ENCODE peak calls at places on chromosomes 4 and X, in six cellular contexts. Y, T, E, J, N and U are unnamed samples.

GRCh38 chr4:3047464-3048286 is 26.7 kb downstream of the HTT-AS start:
- DNase-seq in E (no peak), N (no peak), J (peak), Y (peak), T (peak), U (peak)

GRCh38 chr4:152935661-152936445 is at the start of gene FHDC1:
- DNase-seq in J (no peak), T (peak), N (no peak), Y (no peak), E (no peak), U (no peak)

GRCh38 chr4:123750044-123750443 is 353.4 kb downstream of the SPRY1 start:
- DNase-seq in E (no peak), N (no peak), T (no peak), Y (no peak), J (no peak), U (no peak)

GRCh38 chrX:49309401-49309981 is 6.0 kb downstream of the GAGE10 start:
- DNase-seq in J (no peak), N (no peak), T (no peak), E (no peak), Y (no peak), U (no peak)

GRCh38 chr4:17188035-17188967 is 289.9 kb upstream of the LDB2 start:
- DNase-seq in E (no peak), N (no peak), Y (no peak), T (no peak), J (no peak), U (no peak)

GRCh38 chr4:114782842-114783595 is 184.4 kb downstream of the UGT8 start:
- DNase-seq in J (no peak), N (no peak), T (no peak), Y (no peak), E (no peak), U (no peak)

GRCh38 chrX:22118161-22118830 is 86.2 kb downstream of the PHEX start:
- DNase-seq in T (no peak), E (no peak), Y (no peak), J (no peak), N (no peak), U (no peak)

GRCh38 chr4:2647403-2648158 is 108.6 kb downstream of the TNIP2 start:
- DNase-seq in Y (no peak), T (no peak), N (no peak), E (no peak), J (no peak), U (no peak)

GRCh38 chr4:179116581-179116980 is 1674.3 kb upstream of the AGA start:
- DNase-seq in T (no peak), N (no peak), Y (no peak), E (no peak), J (no peak), U (no peak)

GRCh38 chr4:176838611-176839411 is 46.1 kb upstream of the VEGFC start:
- DNase-seq in E (no peak), N (no peak), J (no peak), T (no peak), Y (no peak), U (no peak)

GRCh38 chr4:103018391-103019318 is 850 bp downstream of the SLC9B1 start:
- DNase-seq in E (no peak), Y (no peak), T (no peak), J (no peak), N (no peak), U (no peak)

GRCh38 chrX:87160435-87161010 is 357.1 kb upstream of the KLHL4 start:
- DNase-seq in J (no peak), N (no peak), E (no peak), T (no peak), Y (no peak), U (no peak)

GRCh38 chr4:21457086-21457840 is 491.3 kb downstream of the KCNIP4 start:
- DNase-seq in J (no peak), E (no peak), Y (no peak), N (no peak), T (no peak), U (no peak)

GRCh38 chr4:26132858-26133257 is 188.0 kb upstream of the RBPJ start:
- DNase-seq in T (no peak), E (no peak), N (no peak), Y (no peak), J (no peak), U (no peak)

GRCh38 chr4:151744614-151745013 is 16.2 kb downstream of the GATB start:
- DNase-seq in N (no peak), T (no peak), E (no peak), Y (no peak), J (no peak), U (no peak)

GRCh38 chr4:18524667-18525066 is 503.1 kb upstream of the LCORL start:
- DNase-seq in J (no peak), T (no peak), E (no peak), Y (no peak), N (no peak), U (no peak)

GRCh38 chr4:64713256-64713840 is 304.1 kb upstream of the TECRL start:
- DNase-seq in J (peak), E (no peak), N (peak), T (no peak), Y (no peak), U (peak)

GRCh38 chr4:164081371-164081770 is 586.9 kb downstream of the TMA16 start:
- DNase-seq in E (no peak), J (no peak), Y (no peak), N (no peak), T (no peak), U (no peak)

GRCh38 chrX:10242036-10242435 is 85.3 kb downstream of the CLCN4 start:
- DNase-seq in E (no peak), N (no peak), J (no peak), Y (no peak), T (no peak), U (no peak)

GRCh38 chrX:27336466-27337091 is 126.6 kb downstream of the PPP4R3C start:
- DNase-seq in J (peak), T (peak), Y (no peak), E (no peak), N (no peak), U (peak)

GRCh38 chr4:168741281-168742173 is 244.7 kb downstream of the PALLD start:
- DNase-seq in Y (no peak), N (no peak), J (no peak), E (no peak), T (no peak), U (no peak)

GRCh38 chrX:130120746-130121504 is 10.6 kb upstream of the ELF4 start:
- DNase-seq in J (no peak), T (peak), Y (peak), N (peak), E (peak), U (peak)